ENCODE peak calls at places on chromosome 1, in six cellular contexts. M is K562, B is HepG2, K is H1, J is GM12878, F is SK-N-SH. E is an unnamed sample.

GRCh38 chr1:151058682-151059341 is 610 bp downstream of the CDC42SE1 start:
- DNase-seq in F (peak; percentile 53), B (no peak), K (no peak), M (no peak), J (no peak), E (no peak)

GRCh38 chr1:241593186-241593585 is 47.0 kb downstream of the CHML start:
- DNase-seq in K (no peak), B (no peak), F (no peak), M (no peak), J (no peak), E (no peak)

GRCh38 chr1:12075195-12076114 is 12.4 kb downstream of the TNFRSF8 start:
- DNase-seq in M (peak; percentile 88), B (no peak), K (no peak), J (no peak), F (no peak), E (no peak)

GRCh38 chr1:70360321-70360720 is 5.8 kb upstream of the ANKRD13C start:
- DNase-seq in F (no peak), J (no peak), M (peak; percentile 56), K (no peak), B (no peak), E (no peak)

GRCh38 chr1:91836307-91837056 is 49.5 kb downstream of the TGFBR3 start:
- DNase-seq in K (no peak), F (no peak), B (no peak), M (no peak), J (no peak), E (no peak)

GRCh38 chr1:17875882-17876280 is 120.7 kb downstream of the ACTL8 start:
- DNase-seq in K (no peak), F (no peak), B (no peak), M (no peak), J (no peak), E (no peak)

GRCh38 chr1:227885135-227885647 is 62.5 kb downstream of the WNT9A start:
- DNase-seq in K (no peak), B (no peak), F (peak; percentile 29), J (no peak), M (no peak), E (no peak)

GRCh38 chr1:154520333-154520732 is 18.1 kb upstream of the SHE start:
- DNase-seq in F (no peak), J (no peak), K (no peak), M (no peak), B (no peak), E (no peak)

GRCh38 chr1:231924183-231924582 is 297.6 kb downstream of the DISC1 start:
- DNase-seq in J (no peak), M (no peak), K (no peak), F (no peak), B (no peak), E (no peak)

GRCh38 chr1:74937176-74937575 is 197.0 kb upstream of the LHX8 start:
- DNase-seq in B (no peak), J (no peak), K (no peak), M (no peak), F (no peak), E (no peak)

GRCh38 chr1:246294263-246294662 is 212.8 kb downstream of the SMYD3 start:
- DNase-seq in M (no peak), F (no peak), J (no peak), B (no peak), K (no peak), E (no peak)

DNA sequence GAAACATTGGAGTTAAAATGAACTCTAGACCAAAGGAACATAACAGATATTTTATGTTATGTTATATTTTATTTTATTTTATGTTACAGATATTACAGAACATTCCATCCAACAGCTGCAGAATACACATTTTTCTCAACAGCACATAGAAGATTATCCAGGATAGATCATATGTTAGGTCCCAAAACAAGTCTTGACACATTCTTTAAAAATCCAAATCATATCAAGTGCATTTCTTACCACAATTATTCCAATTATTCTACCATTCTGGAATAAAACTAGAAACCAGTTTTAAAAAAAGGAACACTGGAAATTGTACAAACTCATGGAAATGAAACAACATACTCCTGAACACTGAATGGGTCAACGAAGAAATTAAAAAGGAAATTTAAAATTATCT is 30.9 kb upstream of the PIGK start:
- DNase-seq in K (no peak), M (no peak), J (no peak), B (no peak), F (no peak), E (no peak)
- TF ChIP-seq GABPA in K (no peak), M (no peak), J (no peak), B (no peak), F (no peak), E (no peak)

GRCh38 chr1:6001992-6002576 is 9.9 kb upstream of the NPHP4 start:
- DNase-seq in F (peak; percentile 84), M (no peak), J (no peak), K (no peak), B (no peak), E (no peak)

GRCh38 chr1:6004412-6005123 is 12.3 kb upstream of the NPHP4 start:
- DNase-seq in J (no peak), F (no peak), K (no peak), B (no peak), M (no peak), E (no peak)

GRCh38 chr1:6002714-6003501 is 10.7 kb upstream of the NPHP4 start:
- DNase-seq in F (peak; percentile 59), B (peak; percentile 48), M (no peak), J (no peak), K (no peak), E (no peak)

GRCh38 chr1:6005276-6005917 is 13.2 kb upstream of the NPHP4 start:
- DNase-seq in B (no peak), F (no peak), K (no peak), J (no peak), M (no peak), E (no peak)

DNA sequence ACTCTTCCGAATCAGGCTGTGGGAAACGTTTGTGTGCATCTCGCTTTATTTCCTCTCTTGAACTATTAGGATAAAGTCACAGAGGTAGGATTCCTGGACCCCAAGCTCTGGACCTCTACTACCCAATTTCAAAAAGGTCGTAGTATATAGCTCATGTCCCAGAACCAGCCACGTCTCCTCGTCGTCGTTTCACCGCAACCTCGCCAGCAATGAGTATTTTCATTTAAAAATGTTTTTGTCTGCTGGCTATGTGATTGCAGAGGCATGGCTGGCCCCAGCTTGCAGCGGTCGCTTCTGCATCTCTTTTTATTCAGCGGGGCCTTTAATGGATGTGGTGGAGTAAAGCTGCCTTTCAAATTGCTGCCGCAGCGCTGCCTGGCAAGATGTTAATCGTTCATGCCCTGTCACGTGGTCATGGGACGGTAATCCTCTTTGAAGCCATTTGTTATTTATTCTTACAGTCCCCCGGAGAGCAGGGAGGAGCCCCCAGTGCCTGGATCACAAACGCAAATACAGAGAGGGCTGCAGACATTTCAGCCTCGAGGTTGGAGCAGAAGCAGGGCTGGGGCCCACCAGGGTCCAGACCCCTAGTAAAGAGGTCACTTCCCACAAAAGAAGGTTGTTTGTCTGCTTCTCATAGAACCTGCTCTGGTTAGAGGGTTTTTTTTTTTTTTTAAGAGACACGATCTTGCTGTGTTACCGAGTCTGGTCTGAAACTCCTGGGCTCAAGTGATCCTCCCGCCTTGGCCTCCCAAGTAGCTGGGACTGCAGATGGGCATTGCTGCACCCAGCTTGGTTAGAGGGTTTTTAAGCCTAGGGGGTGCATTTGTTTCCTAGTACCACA is 11.6 kb upstream of the NPHP4 start:
- DNase-seq in F (peak; percentile 69), M (no peak), K (no peak), B (peak; percentile 82), J (no peak), E (no peak)
- TF ChIP-seq GABPA in F (no peak), M (no peak), K (no peak), B (no peak), J (no peak), E (no peak)

GRCh38 chr1:37859507-37860345 is at the start of gene MTF1:
- DNase-seq in B (peak; percentile 95), F (peak; percentile 98), M (peak; percentile 99), K (peak; percentile 82), J (peak; percentile 84), E (peak; percentile 94)

GRCh38 chr1:37861151-37861550 is 1.8 kb upstream of the MTF1 start:
- DNase-seq in K (no peak), F (no peak), M (no peak), J (no peak), B (no peak), E (no peak)

GRCh38 chr1:37862330-37862729 is 2.9 kb upstream of the MTF1 start:
- DNase-seq in F (no peak), J (no peak), M (peak; percentile 17), B (peak; percentile 69), K (no peak), E (no peak)

GRCh38 chr1:37860346-37860666 is 914 bp upstream of the MTF1 start:
- DNase-seq in M (no peak), F (no peak), K (no peak), J (no peak), B (no peak), E (no peak)

DNA sequence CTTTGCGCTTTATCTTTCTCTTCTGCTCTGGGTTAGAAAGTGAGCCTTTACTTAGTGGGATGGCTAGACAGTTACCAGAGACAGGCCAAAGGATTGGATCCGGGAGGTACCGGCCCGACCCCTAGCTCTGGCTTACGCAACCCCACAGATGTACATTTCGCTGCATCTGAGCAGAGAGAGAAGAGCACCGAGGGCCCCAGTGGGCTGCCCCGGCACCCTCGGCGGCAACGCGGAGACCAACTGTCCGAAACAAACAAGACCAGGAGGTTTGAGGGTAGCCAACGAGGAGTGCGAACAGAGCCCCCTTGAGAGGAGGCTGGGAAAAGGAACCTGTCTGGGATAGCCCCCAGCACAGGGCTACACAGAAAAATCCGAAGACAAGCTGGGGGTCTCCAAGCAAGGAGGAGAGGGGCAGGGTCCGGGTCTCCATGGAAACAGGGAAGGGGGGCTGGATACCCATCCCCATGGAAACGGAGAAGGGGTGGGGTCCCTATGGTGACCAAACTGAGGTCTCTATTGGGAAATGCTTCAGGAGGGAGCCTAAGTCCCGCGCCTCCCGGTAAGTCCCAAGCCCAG is 373 bp downstream of the MTF1 start:
- DNase-seq in J (no peak), K (no peak), M (peak; percentile 47), F (no peak), B (no peak), E (peak; percentile 27)
- TF ChIP-seq GABPA in J (no peak), K (no peak), M (no peak), F (no peak), B (no peak), E (no peak)

DNA sequence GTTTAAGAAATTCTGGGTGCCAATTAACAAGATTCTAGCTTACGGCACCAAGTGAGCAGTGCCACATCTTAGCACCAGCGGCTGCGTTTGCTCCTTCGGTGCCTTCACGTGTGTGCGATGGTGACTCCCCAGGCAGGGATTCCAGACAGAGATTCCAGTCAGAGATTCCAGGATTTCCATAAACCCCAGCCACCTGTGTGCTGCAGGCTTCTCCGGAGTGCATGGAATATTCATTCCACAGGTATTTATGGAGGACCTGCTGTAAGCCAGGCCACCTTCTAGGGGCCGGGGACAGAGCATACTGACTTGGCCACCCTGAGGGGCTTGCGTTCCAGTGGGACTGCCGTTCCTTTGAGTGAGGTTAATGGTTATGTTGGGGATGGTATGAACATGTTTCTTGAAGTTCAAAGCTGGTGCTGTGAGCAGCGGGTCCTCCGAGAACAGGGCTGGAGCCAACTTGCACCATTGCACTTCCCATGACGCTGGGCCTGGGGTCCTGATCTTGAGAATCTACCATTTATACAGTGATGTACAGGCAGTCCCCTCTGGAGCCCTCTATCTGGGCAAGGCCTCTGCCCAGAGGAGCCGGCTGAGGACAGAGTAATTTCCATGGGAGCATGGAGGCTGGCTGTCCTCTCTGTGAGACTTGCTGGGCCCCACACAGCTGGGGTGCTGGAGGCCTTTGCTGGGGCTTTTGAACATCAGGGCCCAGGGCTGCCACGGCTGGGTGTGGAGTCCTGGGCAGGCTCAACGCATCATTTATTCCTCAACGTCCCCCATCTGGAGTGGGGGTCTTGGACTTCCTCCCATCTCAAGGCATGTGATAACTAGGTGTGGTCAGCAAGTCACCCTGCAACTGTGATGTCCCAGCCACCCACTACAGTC is 58.8 kb upstream of the AJAP1 start:
- DNase-seq in F (no peak), J (no peak), B (no peak), M (no peak), K (no peak), E (no peak)
- TF ChIP-seq GABPA in F (no peak), J (no peak), B (no peak), M (no peak), K (no peak), E (no peak)

GRCh38 chr1:203127672-203128611 is at the start of gene ADORA1:
- DNase-seq in B (peak; percentile 35), F (peak; percentile 80), M (no peak), J (no peak), K (no peak), E (no peak)
- TF ChIP-seq GABPA in B (no peak), F (no peak), M (no peak), J (no peak), K (no peak), E (no peak)